ENCODE peak calls at places on chromosomes 16 and 17, in five cellular contexts. B is NCI-H187 treated with DMSO at 0.1 percent for 48 hours; W is activated naive CD8-positive, alpha-beta T cell treated with anti-CD3 and anti-CD28 coated beads, Interleukin-2, amount 50 U/mL, for 24 hours; X is GM23248; H is NCI-H748 treated with DMSO at 0.1 percent for 48 hours. Y is an unnamed sample.

GRCh38 chr17:48852251-48852650 is 21.4 kb downstream of the CALCOCO2 start:
- DNase-seq in B (no peak), W (no peak), X (no peak), H (no peak), Y (no peak)

GRCh38 chr17:78173025-78173715 is 4.8 kb downstream of the SYNGR2 start:
- DNase-seq in B (no peak), W (no peak), X (no peak), H (no peak), Y (no peak)

GRCh38 chr17:5555254-5555653 is 29.1 kb downstream of the NLRP1 start:
- DNase-seq in B (no peak), W (no peak), X (peak; percentile 88), H (no peak), Y (no peak)

GRCh38 chr17:33674685-33675084 is 381.6 kb upstream of the ASIC2 start:
- DNase-seq in B (no peak), W (peak; percentile 49), X (peak; percentile 79), H (peak; percentile 11), Y (peak; percentile 41)

GRCh38 chr17:42072323-42073187 is 22.2 kb upstream of the C17orf113 start:
- DNase-seq in B (no peak), W (peak; percentile 15), X (peak; percentile 34), H (no peak), Y (no peak)

GRCh38 chr17:14664511-14664910 is 363.6 kb downstream of the HS3ST3B1 start:
- DNase-seq in B (no peak), W (no peak), X (no peak), H (no peak), Y (no peak)

GRCh38 chr17:68775338-68775737 is 174.2 kb upstream of the FAM20A start:
- DNase-seq in B (no peak), W (no peak), X (peak; percentile 39), H (no peak), Y (no peak)

GRCh38 chr17:27657620-27658019 is 26.6 kb downstream of the LGALS9 start:
- DNase-seq in B (no peak), W (no peak), X (peak; percentile 17), H (no peak), Y (peak; percentile 22)

GRCh38 chr17:29158515-29159275 is 21.5 kb downstream of the MYO18A start:
- DNase-seq in B (no peak), W (no peak), X (peak; percentile 32), H (no peak), Y (no peak)

GRCh38 chr17:917391-917811 is 62.2 kb downstream of the NXN start:
- DNase-seq in B (no peak), W (no peak), X (peak; percentile 39), H (no peak), Y (no peak)

GRCh38 chr16:67260426-67261063 is 11.8 kb downstream of the SLC9A5 start:
- DNase-seq in B (no peak), W (no peak), X (peak; percentile 77), H (no peak), Y (peak; percentile 81)

GRCh38 chr16:49050607-49051006 is 231.0 kb downstream of the CBLN1 start:
- DNase-seq in B (no peak), W (no peak), X (no peak), H (no peak), Y (no peak)

GRCh38 chr16:67158637-67159600 is 790 bp downstream of the TRADD start:
- DNase-seq in B (no peak), W (peak; percentile 84), X (peak; percentile 67), H (no peak), Y (peak; percentile 42)

GRCh38 chr16:19086322-19087199 is 19.1 kb downstream of the COQ7 start:
- DNase-seq in B (peak; percentile 13), W (peak; percentile 85), X (peak; percentile 92), H (peak; percentile 58), Y (peak; percentile 90)

GRCh38 chr17:82943339-82943738 is 103.5 kb upstream of the ZNF750 start:
- DNase-seq in B (no peak), W (no peak), X (no peak), H (no peak), Y (no peak)

GRCh38 chr17:50037321-50038107 is 18.4 kb upstream of the ITGA3 start:
- DNase-seq in B (no peak), W (no peak), X (peak; percentile 90), H (no peak), Y (no peak)

GRCh38 chr17:2259769-2260536 is 43.6 kb downstream of the SMG6 start:
- DNase-seq in B (no peak), W (peak; percentile 80), X (peak; percentile 69), H (no peak), Y (no peak)

GRCh38 chr17:5592382-5592781 is 8.1 kb upstream of the NLRP1 start:
- DNase-seq in B (no peak), W (no peak), X (peak; percentile 64), H (peak; percentile 73), Y (peak; percentile 51)

GRCh38 chr16:23288726-23289512 is 13.2 kb upstream of the SCNN1B start:
- DNase-seq in B (no peak), W (no peak), X (no peak), H (no peak), Y (no peak)

GRCh38 chr17:32656851-32657250 is 170.1 kb downstream of the CDK5R1 start:
- DNase-seq in B (no peak), W (no peak), X (no peak), H (no peak), Y (no peak)

GRCh38 chr17:75326587-75326955 is 37.3 kb upstream of the SLC25A19 start:
- DNase-seq in B (no peak), W (no peak), X (no peak), H (no peak), Y (peak; percentile 40)

GRCh38 chr16:87570938-87571867 is 31.1 kb upstream of the JPH3 start:
- DNase-seq in B (no peak), W (peak; percentile 29), X (peak; percentile 85), H (peak; percentile 5), Y (peak; percentile 15)

GRCh38 chr16:629289-630023 is 1.3 kb upstream of the WFIKKN1 start:
- DNase-seq in B (no peak), W (no peak), X (no peak), H (no peak), Y (no peak)